ENCODE peak calls at places on chromosomes 3 and 15, in six cellular contexts. R is neural crest cell, A is nephron progenitor cell, O is lower lobe of right lung, J is HFFc6, T is endothelial cell of umbilical vein. Q is an unnamed sample.
A peak's percentile ranks its signal among the peaks of the same experiment; 100 is the strongest.

GRCh38 chr15:63596666-63597032 is 538 bp upstream of the FBXL22 start:
- DNase-seq in O (no peak), R (no peak), A (no peak), J (no peak), T (no peak), Q (no peak)

GRCh38 chr3:1766384-1766783 is 332.3 kb upstream of the CNTN4 start:
- DNase-seq in O (no peak), A (peak; percentile 11), R (no peak), T (no peak), J (no peak), Q (no peak)

GRCh38 chr3:178856804-178857203 is 214.8 kb downstream of the ZMAT3 start:
- DNase-seq in R (no peak), A (no peak), T (no peak), O (no peak), J (no peak), Q (no peak)

GRCh38 chr3:123444023-123444422 is 4.9 kb downstream of the ADCY5 start:
- DNase-seq in A (peak; percentile 22), O (no peak), R (no peak), T (no peak), J (peak; percentile 21), Q (no peak)

GRCh38 chr15:98085003-98085639 is 124.6 kb downstream of the ARRDC4 start:
- DNase-seq in R (peak; percentile 33), A (peak; percentile 21), J (peak; percentile 70), O (no peak), T (peak; percentile 73), Q (no peak)

GRCh38 chr3:185152433-185153169 is at the start of gene C3orf70:
- DNase-seq in A (peak; percentile 66), T (peak; percentile 40), J (no peak), O (peak; percentile 61), R (peak; percentile 59), Q (peak; percentile 58)

GRCh38 chr3:150407051-150407817 is 864 bp upstream of the TSC22D2 start:
- DNase-seq in A (no peak), T (no peak), J (peak; percentile 56), O (no peak), R (no peak), Q (no peak)

GRCh38 chr15:34043391-34043790 is 4.4 kb upstream of the AVEN start:
- DNase-seq in O (no peak), R (no peak), T (no peak), J (no peak), A (no peak), Q (no peak)

GRCh38 chr3:120496278-120496975 is 45.6 kb upstream of the FSTL1 start:
- DNase-seq in A (no peak), T (peak; percentile 69), R (no peak), O (no peak), J (peak; percentile 95), Q (no peak)

GRCh38 chr3:125045965-125046364 is 9.8 kb downstream of the HEG1 start:
- DNase-seq in R (no peak), O (no peak), J (peak; percentile 83), A (no peak), T (no peak), Q (no peak)

GRCh38 chr3:124558898-124559649 is 171.2 kb upstream of the UMPS start:
- DNase-seq in J (peak; percentile 91), R (no peak), T (peak; percentile 91), A (no peak), O (peak; percentile 70), Q (no peak)

GRCh38 chr3:116966649-116967048 is 257.1 kb downstream of the TUSC7 start:
- DNase-seq in A (no peak), T (no peak), J (no peak), O (no peak), R (no peak), Q (no peak)

GRCh38 chr15:69302929-69303328 is 4.2 kb downstream of the PAQR5 start:
- DNase-seq in J (no peak), O (no peak), A (no peak), R (no peak), T (no peak), Q (no peak)

GRCh38 chr3:143070977-143071551 is 48.5 kb upstream of the CHST2 start:
- DNase-seq in T (no peak), O (no peak), J (peak; percentile 93), A (no peak), R (no peak), Q (no peak)

GRCh38 chr3:127534564-127534963 is 56.0 kb downstream of the TPRA1 start:
- DNase-seq in O (no peak), A (no peak), T (no peak), J (no peak), R (no peak), Q (no peak)

GRCh38 chr3:58332575-58333179 is at the start of gene PXK:
- DNase-seq in J (peak; percentile 64), A (peak; percentile 83), O (peak; percentile 88), R (peak; percentile 58), T (peak; percentile 75), Q (peak; percentile 85)

GRCh38 chr3:129254536-129255230 is 5.3 kb downstream of the COPG1 start:
- DNase-seq in O (no peak), J (no peak), A (no peak), T (no peak), R (no peak), Q (no peak)

GRCh38 chr3:68249265-68249664 is 594.9 kb upstream of the SUCLG2 start:
- DNase-seq in A (no peak), O (no peak), R (no peak), J (no peak), T (no peak), Q (no peak)

GRCh38 chr15:51223771-51224229 is 114.6 kb downstream of the CYP19A1 start:
- DNase-seq in J (peak; percentile 89), R (no peak), A (no peak), O (no peak), T (peak; percentile 13), Q (no peak)

GRCh38 chr3:142888099-142888483 is 792 bp downstream of the PCOLCE2 start:
- DNase-seq in O (peak; percentile 57), A (no peak), T (peak; percentile 3), R (peak; percentile 35), J (no peak), Q (peak; percentile 37)

GRCh38 chr3:197023241-197023997 is 6.2 kb downstream of the MELTF start:
- DNase-seq in J (no peak), O (no peak), R (no peak), T (no peak), A (no peak), Q (no peak)

GRCh38 chr15:45666119-45666875 is 31.5 kb downstream of the SQOR start:
- DNase-seq in O (no peak), T (no peak), J (no peak), A (no peak), R (no peak), Q (no peak)

GRCh38 chr15:77904436-77904821 is 173.1 kb downstream of the TBC1D2B start:
- DNase-seq in T (no peak), A (no peak), O (no peak), R (no peak), J (no peak), Q (no peak)

GRCh38 chr15:75646944-75647364 is 758 bp upstream of the SNX33 start:
- DNase-seq in T (no peak), O (peak; percentile 61), A (peak; percentile 37), R (no peak), J (no peak), Q (peak; percentile 45)

GRCh38 chr15:55527150-55527549 is 19.1 kb upstream of the DNAAF4 start:
- DNase-seq in O (no peak), A (no peak), J (no peak), T (no peak), R (no peak), Q (no peak)
- TF ChIP-seq CTCF in O (no peak), A (no peak), J (no peak), T (no peak), R (no peak), Q (no peak)

DNA sequence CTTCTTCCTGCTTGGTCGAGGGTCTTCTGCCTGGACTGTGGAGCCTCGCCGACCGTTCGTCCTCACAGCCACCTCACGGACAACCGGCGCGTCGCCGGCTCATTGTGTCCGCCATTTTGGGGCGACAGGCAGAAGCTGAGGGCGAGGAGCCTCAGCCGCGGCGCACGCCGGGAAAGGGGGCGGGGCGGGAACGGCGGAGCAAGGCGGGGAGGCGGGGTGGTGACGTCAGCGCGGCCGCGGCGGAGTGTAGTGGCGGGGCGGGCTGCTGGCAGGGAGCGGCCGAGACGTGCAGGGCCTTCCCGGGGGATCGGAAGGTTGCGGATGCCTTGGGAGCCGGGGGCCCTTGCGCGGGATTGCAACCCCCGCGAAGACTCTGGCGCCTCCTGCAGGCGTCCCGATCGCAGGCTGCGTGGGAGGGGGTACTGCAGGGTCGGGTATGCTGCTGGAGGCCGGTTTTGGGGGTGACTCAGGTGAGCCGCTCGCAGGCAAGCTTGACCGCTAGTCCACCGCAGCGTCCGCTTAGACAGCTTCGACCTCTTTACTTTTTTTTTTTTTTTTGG is at the start of gene WDR82:
- DNase-seq in A (peak; percentile 100), T (peak; percentile 94), R (peak; percentile 98), J (peak; percentile 90), O (peak; percentile 99), Q (peak; percentile 100)
- TF ChIP-seq CTCF in A (peak; percentile 39), T (peak; percentile 57), R (peak; percentile 66), J (peak; percentile 78), O (peak; percentile 55), Q (peak; percentile 61)

GRCh38 chr15:99630607-99631131 is 64.9 kb downstream of the MEF2A start:
- DNase-seq in J (no peak), T (no peak), O (no peak), A (no peak), R (no peak), Q (no peak)
- TF ChIP-seq CTCF in J (no peak), T (no peak), O (no peak), A (no peak), R (no peak), Q (no peak)

GRCh38 chr3:9859530-9860025 is 15.8 kb upstream of the RPUSD3 start:
- DNase-seq in T (no peak), A (no peak), R (no peak), J (no peak), O (no peak), Q (no peak)

GRCh38 chr3:9866639-9867038 is 13.4 kb downstream of the CIDEC start:
- DNase-seq in O (peak; percentile 70), R (no peak), J (no peak), A (no peak), T (no peak), Q (no peak)

GRCh38 chr3:9861201-9861600 is 17.4 kb upstream of the RPUSD3 start:
- DNase-seq in A (no peak), T (no peak), J (no peak), O (no peak), R (no peak), Q (no peak)

GRCh38 chr3:9861626-9862130 is 17.9 kb upstream of the RPUSD3 start:
- DNase-seq in R (no peak), T (no peak), O (no peak), A (no peak), J (no peak), Q (no peak)

DNA sequence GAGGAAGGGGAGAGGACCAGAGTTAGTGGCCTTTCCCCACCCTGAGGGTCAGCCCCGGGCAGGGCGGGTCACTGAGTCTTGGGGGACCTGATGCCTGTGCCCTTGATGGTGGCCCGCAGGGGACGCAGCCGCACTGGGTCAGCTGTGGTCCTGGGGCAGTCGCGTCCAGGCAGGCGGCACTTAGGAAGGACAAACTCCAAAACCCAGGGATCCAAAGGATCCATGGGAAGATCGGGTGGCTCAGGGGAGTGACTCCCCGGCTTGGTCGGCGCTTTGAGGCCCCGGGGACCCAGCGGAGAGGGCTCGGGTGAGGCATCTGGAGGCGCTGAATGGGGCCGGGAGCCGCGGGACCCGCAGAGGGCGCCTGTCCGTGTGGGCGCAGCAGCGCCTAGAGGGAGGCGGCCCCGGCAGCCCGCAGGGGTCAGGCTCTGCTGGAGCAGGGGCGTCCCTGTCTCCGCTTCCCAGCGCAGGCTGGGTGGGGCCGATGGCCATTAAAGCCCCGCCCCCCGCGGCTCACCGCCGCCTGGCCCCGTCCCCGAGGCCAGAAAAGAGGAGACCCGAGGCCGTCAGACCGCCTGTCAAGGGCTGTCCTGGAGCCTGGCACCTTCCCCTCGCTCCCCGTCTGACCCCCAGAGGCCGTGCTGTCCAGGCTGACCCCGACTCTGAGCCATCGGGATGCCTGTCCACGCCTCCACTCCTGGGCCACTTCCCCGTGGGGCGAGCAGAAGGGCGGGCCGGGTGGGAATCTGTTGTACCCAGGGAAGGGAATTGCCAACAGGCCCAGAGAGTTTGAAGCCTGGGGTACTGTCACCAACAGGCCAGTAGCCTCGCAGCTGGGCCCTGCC is 17.4 kb downstream of the CIDEC start:
- DNase-seq in J (peak; percentile 31), T (peak; percentile 29), R (peak; percentile 63), O (peak; percentile 79), A (peak; percentile 84), Q (peak; percentile 79)
- TF ChIP-seq CTCF in J (peak; percentile 72), T (peak; percentile 62), R (peak; percentile 51), O (peak; percentile 46), A (peak; percentile 34), Q (no peak)